ENCODE peak calls at places on chromosomes 12 and 14, in ten cellular contexts. One of them, this sample, is unnamed.

GRCh38 chr14:93035917-93036651 is 79.6 kb downstream of the ITPK1 start:
- DNase-seq in psoas muscle: peak; percentile 33
- DNase-seq in H9: no peak
- DNase-seq in CD8-positive, alpha-beta T cell: no peak
- DNase-seq in transverse colon: no peak
- DNase-seq in fibroblast of lung: peak; percentile 57
- DNase-seq in left ventricle myocardium inferior: peak; percentile 46
- DNase-seq in Panc1: no peak
- DNase-seq in uterus: peak; percentile 57
- DNase-seq in cardiac muscle cell: peak; percentile 66
- DNase-seq in this sample: no peak

GRCh38 chr12:27015730-27016076 is 1.5 kb upstream of the TM7SF3 start:
- DNase-seq in CD8-positive, alpha-beta T cell: no peak
- DNase-seq in transverse colon: no peak
- DNase-seq in psoas muscle: no peak
- DNase-seq in fibroblast of lung: peak; percentile 73
- DNase-seq in cardiac muscle cell: peak; percentile 28
- DNase-seq in left ventricle myocardium inferior: no peak
- DNase-seq in uterus: no peak
- DNase-seq in Panc1: no peak
- DNase-seq in H9: no peak
- DNase-seq in this sample: peak; percentile 58

GRCh38 chr14:62269204-62269603 is 507.0 kb downstream of the SNAPC1 start:
- DNase-seq in transverse colon: no peak
- DNase-seq in psoas muscle: no peak
- DNase-seq in cardiac muscle cell: no peak
- DNase-seq in left ventricle myocardium inferior: no peak
- DNase-seq in CD8-positive, alpha-beta T cell: no peak
- DNase-seq in fibroblast of lung: peak; percentile 54
- DNase-seq in H9: no peak
- DNase-seq in uterus: no peak
- DNase-seq in Panc1: no peak
- DNase-seq in this sample: peak; percentile 29

GRCh38 chr14:54127526-54127925 is 170.9 kb upstream of the BMP4 start:
- DNase-seq in Panc1: no peak
- DNase-seq in uterus: no peak
- DNase-seq in transverse colon: no peak
- DNase-seq in H9: no peak
- DNase-seq in psoas muscle: no peak
- DNase-seq in fibroblast of lung: peak; percentile 33
- DNase-seq in left ventricle myocardium inferior: no peak
- DNase-seq in CD8-positive, alpha-beta T cell: no peak
- DNase-seq in cardiac muscle cell: no peak
- DNase-seq in this sample: peak; percentile 12

GRCh38 chr12:5963515-5963914 is 18.5 kb upstream of the ANO2 start:
- DNase-seq in psoas muscle: no peak
- DNase-seq in cardiac muscle cell: no peak
- DNase-seq in fibroblast of lung: no peak
- DNase-seq in transverse colon: no peak
- DNase-seq in CD8-positive, alpha-beta T cell: no peak
- DNase-seq in H9: no peak
- DNase-seq in left ventricle myocardium inferior: no peak
- DNase-seq in uterus: no peak
- DNase-seq in Panc1: no peak
- DNase-seq in this sample: no peak

GRCh38 chr12:34356233-34356987 is 334.1 kb downstream of the ALG10 start:
- DNase-seq in H9: no peak
- DNase-seq in cardiac muscle cell: no peak
- DNase-seq in transverse colon: no peak
- DNase-seq in uterus: no peak
- DNase-seq in left ventricle myocardium inferior: no peak
- DNase-seq in CD8-positive, alpha-beta T cell: no peak
- DNase-seq in psoas muscle: no peak
- DNase-seq in fibroblast of lung: no peak
- DNase-seq in Panc1: no peak
- DNase-seq in this sample: no peak

GRCh38 chr14:30223385-30223785 is 295.7 kb upstream of the PRKD1 start:
- DNase-seq in transverse colon: peak; percentile 11
- DNase-seq in psoas muscle: peak; percentile 33
- DNase-seq in left ventricle myocardium inferior: peak; percentile 29
- DNase-seq in cardiac muscle cell: no peak
- DNase-seq in CD8-positive, alpha-beta T cell: no peak
- DNase-seq in fibroblast of lung: peak; percentile 95
- DNase-seq in uterus: peak; percentile 58
- DNase-seq in H9: no peak
- DNase-seq in Panc1: peak; percentile 81
- DNase-seq in this sample: peak; percentile 92

GRCh38 chr14:49861581-49861922 is 9.0 kb upstream of the NEMF start:
- DNase-seq in fibroblast of lung: peak; percentile 94
- DNase-seq in CD8-positive, alpha-beta T cell: peak; percentile 79
- DNase-seq in cardiac muscle cell: peak; percentile 91
- DNase-seq in H9: peak; percentile 61
- DNase-seq in Panc1: no peak
- DNase-seq in psoas muscle: peak; percentile 59
- DNase-seq in transverse colon: peak; percentile 73
- DNase-seq in left ventricle myocardium inferior: peak; percentile 48
- DNase-seq in uterus: peak; percentile 83
- DNase-seq in this sample: peak; percentile 68

GRCh38 chr12:74899031-74899829 is 310.4 kb downstream of the KCNC2 start:
- DNase-seq in CD8-positive, alpha-beta T cell: no peak
- DNase-seq in Panc1: no peak
- DNase-seq in fibroblast of lung: no peak
- DNase-seq in H9: no peak
- DNase-seq in left ventricle myocardium inferior: no peak
- DNase-seq in uterus: no peak
- DNase-seq in cardiac muscle cell: peak; percentile 2
- DNase-seq in psoas muscle: no peak
- DNase-seq in transverse colon: no peak
- DNase-seq in this sample: no peak

GRCh38 chr12:128133321-128134050 is 133.5 kb upstream of the TMEM132C start:
- DNase-seq in transverse colon: no peak
- DNase-seq in psoas muscle: no peak
- DNase-seq in H9: no peak
- DNase-seq in Panc1: no peak
- DNase-seq in cardiac muscle cell: no peak
- DNase-seq in left ventricle myocardium inferior: no peak
- DNase-seq in CD8-positive, alpha-beta T cell: no peak
- DNase-seq in uterus: no peak
- DNase-seq in fibroblast of lung: no peak
- DNase-seq in this sample: no peak

GRCh38 chr12:128137140-128137539 is 129.8 kb upstream of the TMEM132C start:
- DNase-seq in CD8-positive, alpha-beta T cell: no peak
- DNase-seq in psoas muscle: no peak
- DNase-seq in fibroblast of lung: no peak
- DNase-seq in H9: no peak
- DNase-seq in Panc1: no peak
- DNase-seq in cardiac muscle cell: no peak
- DNase-seq in uterus: no peak
- DNase-seq in transverse colon: no peak
- DNase-seq in left ventricle myocardium inferior: no peak
- DNase-seq in this sample: no peak

DNA sequence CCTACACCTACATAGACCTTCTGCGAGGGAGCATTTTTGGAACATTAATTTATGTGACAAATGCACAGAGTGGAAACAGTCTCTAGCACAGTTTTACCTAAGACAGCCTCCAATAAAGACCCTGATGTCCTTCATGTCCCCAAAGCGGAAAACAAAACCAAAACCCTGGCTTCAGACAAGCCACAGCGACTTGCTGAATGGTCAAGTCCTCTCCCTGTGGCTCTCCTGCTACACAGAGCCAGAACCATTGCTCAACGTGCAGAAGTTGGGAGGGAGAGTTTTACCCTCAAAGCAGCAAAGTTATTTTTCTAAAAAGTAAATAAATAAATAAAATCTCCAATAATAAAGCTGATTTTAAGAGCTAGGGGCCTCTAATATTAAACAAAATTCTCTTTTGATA is 135.0 kb upstream of the TMEM132C start:
- DNase-seq in fibroblast of lung: no peak
- DNase-seq in transverse colon: no peak
- DNase-seq in cardiac muscle cell: no peak
- DNase-seq in Panc1: no peak
- DNase-seq in CD8-positive, alpha-beta T cell: no peak
- DNase-seq in psoas muscle: no peak
- DNase-seq in left ventricle myocardium inferior: no peak
- DNase-seq in H9: no peak
- DNase-seq in uterus: no peak
- DNase-seq in this sample: no peak
- TF ChIP-seq CTCF in fibroblast of lung: no peak
- TF ChIP-seq CTCF in transverse colon: no peak
- TF ChIP-seq CTCF in cardiac muscle cell: no peak
- TF ChIP-seq CTCF in Panc1: no peak
- TF ChIP-seq CTCF in CD8-positive, alpha-beta T cell: no peak
- TF ChIP-seq CTCF in psoas muscle: no peak
- TF ChIP-seq CTCF in left ventricle myocardium inferior: no peak
- TF ChIP-seq CTCF in H9: no peak
- TF ChIP-seq CTCF in uterus: no peak
- TF ChIP-seq CTCF in this sample: no peak

DNA sequence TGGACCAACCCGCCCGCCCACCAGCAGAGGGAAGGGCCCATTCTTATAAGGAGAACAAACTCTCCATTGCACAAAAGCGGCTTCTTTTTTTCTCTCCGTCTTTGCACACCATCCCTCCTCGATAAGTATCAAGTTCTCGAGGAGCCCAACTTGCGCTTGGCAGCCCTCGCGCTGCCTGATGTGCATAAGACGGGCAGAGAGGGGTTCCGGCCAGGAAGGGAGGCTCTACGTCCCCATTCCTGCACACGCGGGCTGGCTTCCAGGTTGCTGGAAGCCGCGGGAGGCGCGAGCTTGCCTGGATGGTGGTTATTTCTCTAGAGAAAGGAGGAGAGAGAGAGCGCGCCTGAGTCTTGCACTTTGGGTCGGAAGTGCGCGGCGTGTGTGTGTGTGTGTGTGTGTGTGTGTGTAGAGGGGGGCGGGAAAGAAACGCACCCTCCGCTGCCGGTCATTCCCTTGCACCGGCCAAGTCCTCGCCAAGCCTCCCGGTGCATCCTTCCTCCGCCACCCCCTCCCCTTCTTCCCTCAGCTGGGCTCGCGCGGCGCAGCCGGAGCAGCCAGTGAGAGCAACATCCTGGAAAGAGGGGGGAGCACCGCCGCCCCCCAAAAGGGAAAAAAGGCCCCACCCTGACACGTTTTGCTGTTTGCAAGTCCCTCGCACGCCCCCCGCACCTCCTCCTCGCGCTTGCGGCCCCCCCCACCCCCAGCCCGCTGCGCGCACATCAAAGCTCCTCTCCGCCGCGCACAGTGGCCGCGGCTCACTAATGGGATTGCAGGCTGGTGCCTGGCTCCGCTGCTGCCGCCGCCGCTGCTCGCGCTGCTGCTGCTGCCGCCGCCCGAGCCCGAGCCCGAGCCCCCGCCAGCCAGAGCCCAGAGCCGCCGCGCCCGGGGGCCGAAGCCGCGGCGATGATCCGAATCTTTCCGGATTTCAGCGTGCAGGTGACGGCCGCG is 4.5 kb upstream of the NPAS3 start:
- DNase-seq in psoas muscle: peak; percentile 17
- DNase-seq in uterus: peak; percentile 25
- DNase-seq in CD8-positive, alpha-beta T cell: no peak
- DNase-seq in Panc1: no peak
- DNase-seq in H9: peak; percentile 64
- DNase-seq in fibroblast of lung: peak; percentile 29
- DNase-seq in transverse colon: no peak
- DNase-seq in left ventricle myocardium inferior: no peak
- DNase-seq in cardiac muscle cell: peak; percentile 70
- DNase-seq in this sample: no peak
- H3K27me3 ChIP-seq in psoas muscle: no peaks in the 10 kb centered on the region
- H3K27me3 ChIP-seq in uterus: peaks cover 25% of the 10 kb centered on the region
- H3K27me3 ChIP-seq in CD8-positive, alpha-beta T cell: peaks cover 16% of the 10 kb centered on the region
- H3K27me3 ChIP-seq in Panc1: peaks cover 16% of the 10 kb centered on the region
- H3K27me3 ChIP-seq in H9: peaks cover 37% of the 10 kb centered on the region
- H3K27me3 ChIP-seq in fibroblast of lung: peaks cover 57% of the 10 kb centered on the region
- H3K27me3 ChIP-seq in transverse colon: peaks cover 89% of the 10 kb centered on the region
- H3K27me3 ChIP-seq in left ventricle myocardium inferior: peaks cover 83% of the 10 kb centered on the region
- H3K27me3 ChIP-seq in cardiac muscle cell: peaks cover 93% of the 10 kb centered on the region
- H3K27me3 ChIP-seq in this sample: peaks cover 33% of the 10 kb centered on the region

DNA sequence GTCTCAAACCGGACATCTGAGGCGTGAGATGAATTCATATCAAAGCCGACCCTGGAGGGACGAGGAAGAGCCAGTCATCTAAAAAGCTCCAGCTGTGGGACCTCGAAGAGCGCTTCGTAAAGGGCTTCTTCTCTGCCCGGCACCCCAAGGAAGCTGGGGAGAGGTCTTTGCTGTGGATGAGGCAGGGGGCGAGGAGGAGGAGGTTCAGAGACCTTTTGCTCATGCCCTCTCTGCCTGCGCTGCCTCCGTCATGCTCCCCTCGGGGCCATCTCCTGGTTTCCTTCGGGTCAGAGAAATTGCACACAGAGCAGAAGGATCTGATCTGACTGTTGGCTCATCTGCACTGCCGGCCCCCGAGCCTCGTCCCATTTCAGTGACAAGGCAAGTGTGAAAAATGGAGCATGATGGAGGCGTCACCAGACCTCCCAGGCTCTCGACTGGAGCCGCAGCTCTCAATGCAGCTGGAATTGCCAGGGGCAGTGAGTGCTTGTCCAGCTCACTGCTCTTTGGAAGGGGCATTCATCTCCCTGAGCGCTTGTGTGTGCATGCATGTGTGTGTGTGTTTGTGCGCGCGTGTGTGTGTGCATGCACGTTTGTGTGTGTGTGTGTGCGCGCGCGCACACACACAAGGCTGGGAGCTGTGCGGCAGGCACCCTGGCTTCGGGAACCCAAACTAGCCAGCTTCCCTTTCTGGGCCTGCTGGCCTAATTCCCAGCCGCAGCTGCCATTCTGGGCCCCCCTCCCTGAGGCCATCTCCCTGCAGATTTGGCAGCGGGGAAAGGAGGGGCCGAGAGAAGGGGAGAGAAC is 9.2 kb downstream of the CABP1 start:
- DNase-seq in left ventricle myocardium inferior: peak; percentile 36
- DNase-seq in cardiac muscle cell: no peak
- DNase-seq in Panc1: no peak
- DNase-seq in fibroblast of lung: no peak
- DNase-seq in psoas muscle: no peak
- DNase-seq in H9: peak; percentile 55
- DNase-seq in uterus: peak; percentile 22
- DNase-seq in CD8-positive, alpha-beta T cell: no peak
- DNase-seq in transverse colon: no peak
- DNase-seq in this sample: no peak
- TF ChIP-seq CTCF in left ventricle myocardium inferior: peak; percentile 10
- TF ChIP-seq CTCF in cardiac muscle cell: no peak
- TF ChIP-seq CTCF in Panc1: no peak
- TF ChIP-seq CTCF in fibroblast of lung: no peak
- TF ChIP-seq CTCF in psoas muscle: no peak
- TF ChIP-seq CTCF in H9: peak; percentile 37
- TF ChIP-seq CTCF in uterus: no peak
- TF ChIP-seq CTCF in CD8-positive, alpha-beta T cell: peak; percentile 23
- TF ChIP-seq CTCF in transverse colon: no peak
- TF ChIP-seq CTCF in this sample: no peak

DNA sequence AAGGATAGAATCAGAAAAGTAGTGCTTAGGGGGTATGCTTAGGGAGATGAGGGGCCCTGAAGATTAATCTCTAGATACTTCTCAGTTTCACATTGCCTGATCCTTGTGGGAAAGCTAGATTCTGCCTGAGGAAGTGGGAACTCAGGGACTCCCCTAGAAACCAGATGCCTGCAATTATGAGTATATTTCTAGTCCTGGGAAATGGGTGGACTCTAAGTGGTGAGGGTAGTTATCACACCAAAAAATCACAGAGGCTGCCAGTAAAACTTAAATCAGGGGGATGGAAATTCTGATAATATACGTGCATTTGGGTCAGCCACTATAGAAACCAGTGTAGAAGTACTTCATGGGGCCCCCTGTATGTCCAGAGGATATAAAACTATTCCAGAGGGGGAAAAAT is 18.3 kb downstream of the HOXC4 start:
- DNase-seq in transverse colon: no peak
- DNase-seq in psoas muscle: no peak
- DNase-seq in fibroblast of lung: no peak
- DNase-seq in uterus: no peak
- DNase-seq in left ventricle myocardium inferior: no peak
- DNase-seq in Panc1: no peak
- DNase-seq in H9: no peak
- DNase-seq in CD8-positive, alpha-beta T cell: no peak
- DNase-seq in cardiac muscle cell: no peak
- DNase-seq in this sample: no peak
- H3K27me3 ChIP-seq in transverse colon: peaks cover 71% of the 10 kb centered on the region
- H3K27me3 ChIP-seq in psoas muscle: no peaks in the 10 kb centered on the region
- H3K27me3 ChIP-seq in fibroblast of lung: no peaks in the 10 kb centered on the region
- H3K27me3 ChIP-seq in uterus: no peaks in the 10 kb centered on the region
- H3K27me3 ChIP-seq in left ventricle myocardium inferior: peaks cover 99% of the 10 kb centered on the region
- H3K27me3 ChIP-seq in Panc1: no peaks in the 10 kb centered on the region
- H3K27me3 ChIP-seq in H9: peaks cover 13% of the 10 kb centered on the region
- H3K27me3 ChIP-seq in CD8-positive, alpha-beta T cell: no peaks in the 10 kb centered on the region
- H3K27me3 ChIP-seq in cardiac muscle cell: peaks cover 96% of the 10 kb centered on the region
- H3K27me3 ChIP-seq in this sample: peaks cover 2% of the 10 kb centered on the region

This sample was measured in bronchial epithelial cell.